ENCODE peak calls at places on chromosomes 3 and 15, in ten cellular contexts. G is stimulated activated CD4-positive, alpha-beta T cell treated with anti-CD3 and anti-CD28 coated beads, Interleukin-15, amount 100 ng/mL, for 1 hour; H is RWPE2; Y is endothelial cell of umbilical vein; O is ureter; C is activated T-cell treated with anti-CD3 and anti-CD28 coated beads, Interleukin-2, amount 50 U/mL, for 4 hours; F is lower lobe of right lung; K is naive thymus-derived CD8-positive, alpha-beta T cell; B is CD14-positive monocyte; J is cardiac fibroblast. T is an unnamed sample.

GRCh38 chr3:48303021-48303420 is 30.4 kb downstream of the SPINK8 start:
- DNase-seq in G (no peak), H (no peak), Y (no peak), O (no peak), C (no peak), F (no peak), K (no peak), B (no peak), J (no peak), T (no peak)

GRCh38 chr3:9915252-9916141 is 1.4 kb upstream of the IL17RC start:
- DNase-seq in G (peak), H (no peak), Y (peak), O (peak), C (no peak), F (peak), K (no peak), B (no peak), J (peak), T (peak)

GRCh38 chr3:83218383-83219200 is 1457.1 kb upstream of the GBE1 start:
- DNase-seq in G (no peak), H (peak), Y (no peak), O (no peak), C (no peak), F (no peak), K (no peak), B (peak), J (no peak), T (no peak)

GRCh38 chr3:165196577-165197561 is 685 bp upstream of the SLITRK3 start:
- DNase-seq in G (no peak), H (no peak), Y (no peak), O (no peak), C (no peak), F (no peak), K (no peak), B (no peak), J (peak), T (no peak)

GRCh38 chr3:173770796-173771573 is 373.4 kb downstream of the NLGN1 start:
- DNase-seq in G (no peak), H (no peak), Y (peak), O (no peak), C (no peak), F (no peak), K (no peak), B (no peak), J (peak), T (no peak)

GRCh38 chr15:48336940-48337339 is 5.7 kb downstream of the DUT start:
- DNase-seq in G (no peak), H (no peak), Y (peak), O (no peak), C (no peak), F (no peak), K (peak), B (no peak), J (no peak), T (no peak)

GRCh38 chr3:171340415-171340814 is 119.8 kb downstream of the TNIK start:
- DNase-seq in G (no peak), H (no peak), Y (no peak), O (no peak), C (no peak), F (no peak), K (no peak), B (no peak), J (no peak), T (no peak)

GRCh38 chr15:92845109-92845508 is 55.0 kb upstream of the CHD2 start:
- DNase-seq in G (no peak), H (no peak), Y (peak), O (no peak), C (no peak), F (no peak), K (no peak), B (no peak), J (peak), T (no peak)

GRCh38 chr15:87850916-87851315 is 405.6 kb downstream of the NTRK3 start:
- DNase-seq in G (no peak), H (no peak), Y (no peak), O (no peak), C (no peak), F (no peak), K (no peak), B (no peak), J (no peak), T (no peak)

GRCh38 chr3:195248281-195248680 is 22.7 kb downstream of the XXYLT1 start:
- DNase-seq in G (no peak), H (no peak), Y (no peak), O (peak), C (no peak), F (no peak), K (peak), B (no peak), J (peak), T (no peak)

GRCh38 chr3:58120075-58120812 is 90.5 kb downstream of the DNASE1L3 start:
- DNase-seq in G (no peak), H (peak), Y (peak), O (no peak), C (no peak), F (no peak), K (no peak), B (no peak), J (no peak), T (no peak)

GRCh38 chr3:100213891-100214573 is 46.8 kb upstream of the TBC1D23 start:
- DNase-seq in G (no peak), H (no peak), Y (no peak), O (no peak), C (no peak), F (no peak), K (no peak), B (no peak), J (peak), T (no peak)

GRCh38 chr15:80121546-80121945 is 31.3 kb upstream of the FAH start:
- DNase-seq in G (no peak), H (no peak), Y (no peak), O (no peak), C (no peak), F (no peak), K (no peak), B (no peak), J (no peak), T (no peak)

GRCh38 chr3:190101320-190102117 is 19.2 kb downstream of the P3H2 start:
- DNase-seq in G (no peak), H (no peak), Y (peak), O (no peak), C (no peak), F (no peak), K (no peak), B (no peak), J (peak), T (no peak)

GRCh38 chr15:74441248-74441939 is 7.6 kb upstream of the SEMA7A start:
- DNase-seq in G (no peak), H (peak), Y (no peak), O (no peak), C (no peak), F (no peak), K (no peak), B (no peak), J (no peak), T (no peak)

GRCh38 chr3:148924572-148924971 is 59.5 kb downstream of the CPA3 start:
- DNase-seq in G (no peak), H (no peak), Y (peak), O (no peak), C (no peak), F (no peak), K (no peak), B (no peak), J (peak), T (no peak)

T was measured in mucosa of descending colon.